ENCODE peak calls at places on chromosomes 2 and 18, in five cellular contexts. L is mucosa of descending colon, W is posterior cingulate gyrus, Q is A549, G is foreskin fibroblast. A is an unnamed sample.

GRCh38 chr2:190435031-190435677 is 27.0 kb downstream of the MFSD6 start:
- DNase-seq in L (no peak), Q (no peak), G (no peak), W (no peak), A (no peak)

GRCh38 chr2:86518498-86518897 is 44.7 kb downstream of the CHMP3 start:
- DNase-seq in W (no peak), L (no peak), Q (no peak), G (peak), A (no peak)

GRCh38 chr2:108593547-108594098 is 59.4 kb downstream of the LIMS1 start:
- DNase-seq in Q (no peak), G (peak), L (no peak), W (no peak), A (no peak)

GRCh38 chr18:51164327-51165290 is 32.9 kb downstream of the MEX3C start:
- DNase-seq in L (no peak), Q (no peak), G (no peak), W (no peak), A (no peak)

GRCh38 chr2:16525265-16525887 is 140.3 kb downstream of the CYRIA start:
- DNase-seq in G (no peak), W (no peak), Q (peak), L (no peak), A (no peak)

GRCh38 chr18:55319517-55319905 is 268.5 kb downstream of the TCF4 start:
- DNase-seq in G (peak), Q (no peak), W (no peak), L (no peak), A (no peak)

GRCh38 chr2:96507957-96508520 is 2.9 kb upstream of the NEURL3 start:
- DNase-seq in Q (peak), L (peak), W (peak), G (peak), A (peak)

GRCh38 chr18:10351858-10352257 is 102.6 kb upstream of the APCDD1 start:
- DNase-seq in L (no peak), Q (no peak), W (no peak), G (no peak), A (no peak)

GRCh38 chr2:44713170-44713569 is 228.3 kb upstream of the SIX3 start:
- DNase-seq in Q (no peak), W (no peak), G (no peak), L (no peak), A (no peak)

GRCh38 chr2:208097313-208097712 is 27.0 kb downstream of the CRYGD start:
- DNase-seq in G (no peak), Q (no peak), W (no peak), L (no peak), A (no peak)

GRCh38 chr2:30078521-30078920 is 68.3 kb upstream of the YPEL5 start:
- DNase-seq in W (no peak), G (no peak), L (no peak), Q (no peak), A (no peak)

GRCh38 chr2:203740741-203741363 is 34.4 kb downstream of the CD28 start:
- DNase-seq in W (no peak), G (peak), Q (no peak), L (no peak), A (no peak)

GRCh38 chr2:18585526-18585925 is 3.8 kb downstream of the NT5C1B start:
- DNase-seq in L (no peak), W (no peak), Q (no peak), G (no peak), A (no peak)

GRCh38 chr2:102313025-102313424 is 1.7 kb downstream of the IL1RL1 start:
- DNase-seq in G (peak), L (no peak), W (no peak), Q (no peak), A (no peak)

GRCh38 chr18:27185025-27185763 is at the start of gene CHST9:
- DNase-seq in Q (no peak), L (no peak), G (no peak), W (peak), A (peak)

GRCh38 chr2:216215991-216216390 is 106.8 kb downstream of the XRCC5 start:
- DNase-seq in Q (peak), W (no peak), G (no peak), L (no peak), A (no peak)

GRCh38 chr18:8754995-8755955 is 49.9 kb downstream of the MTCL1 start:
- DNase-seq in W (no peak), L (no peak), Q (no peak), G (peak), A (no peak)

GRCh38 chr2:219497495-219498279 is 1.0 kb upstream of the GMPPA start:
- DNase-seq in L (peak), Q (peak), G (peak), W (no peak), A (peak)

GRCh38 chr2:159146930-159147666 is 139.4 kb downstream of the WDSUB1 start:
- DNase-seq in W (no peak), G (no peak), Q (no peak), L (peak), A (no peak)

GRCh38 chr2:123771928-123772632 is 253.0 kb upstream of the CNTNAP5 start:
- DNase-seq in Q (no peak), L (no peak), G (no peak), W (no peak), A (no peak)